ENCODE peak calls at places on chromosomes 16 and 17, in nine cellular contexts. One of them, this sample, is unnamed.

GRCh38 chr17:69327060-69327831 is at the start of gene ABCA5:
- DNase-seq in CD8-positive, alpha-beta T cell: peak; percentile 82
- DNase-seq in CD4-positive, CD25-positive, alpha-beta regulatory T cell: peak; percentile 78
- DNase-seq in heart left ventricle: peak; percentile 88
- DNase-seq in lower lobe of right lung: peak; percentile 93
- DNase-seq in left ventricle myocardium inferior: peak; percentile 82
- DNase-seq in HCT116: peak; percentile 89
- DNase-seq in heart right ventricle: peak; percentile 78
- DNase-seq in mesendoderm: peak; percentile 95
- DNase-seq in this sample: peak; percentile 70

GRCh38 chr16:3096362-3096761 is 2.7 kb downstream of the ZSCAN10 start:
- DNase-seq in CD8-positive, alpha-beta T cell: no peak
- DNase-seq in CD4-positive, CD25-positive, alpha-beta regulatory T cell: no peak
- DNase-seq in heart left ventricle: no peak
- DNase-seq in lower lobe of right lung: no peak
- DNase-seq in left ventricle myocardium inferior: no peak
- DNase-seq in HCT116: no peak
- DNase-seq in heart right ventricle: no peak
- DNase-seq in mesendoderm: peak; percentile 7
- DNase-seq in this sample: no peak

GRCh38 chr17:69919789-69920188 is 155.2 kb upstream of the KCNJ16 start:
- DNase-seq in CD8-positive, alpha-beta T cell: no peak
- DNase-seq in CD4-positive, CD25-positive, alpha-beta regulatory T cell: no peak
- DNase-seq in heart left ventricle: no peak
- DNase-seq in lower lobe of right lung: no peak
- DNase-seq in left ventricle myocardium inferior: no peak
- DNase-seq in HCT116: no peak
- DNase-seq in heart right ventricle: no peak
- DNase-seq in mesendoderm: no peak
- DNase-seq in this sample: no peak

GRCh38 chr16:54069601-54070239 is 216.9 kb downstream of the IRX3 start:
- DNase-seq in CD8-positive, alpha-beta T cell: no peak
- DNase-seq in CD4-positive, CD25-positive, alpha-beta regulatory T cell: no peak
- DNase-seq in heart left ventricle: no peak
- DNase-seq in lower lobe of right lung: no peak
- DNase-seq in left ventricle myocardium inferior: no peak
- DNase-seq in HCT116: no peak
- DNase-seq in heart right ventricle: no peak
- DNase-seq in mesendoderm: no peak
- DNase-seq in this sample: no peak

GRCh38 chr17:62827722-62828498 is 19.8 kb upstream of the MARCHF10 start:
- DNase-seq in CD8-positive, alpha-beta T cell: no peak
- DNase-seq in CD4-positive, CD25-positive, alpha-beta regulatory T cell: no peak
- DNase-seq in heart left ventricle: no peak
- DNase-seq in lower lobe of right lung: no peak
- DNase-seq in left ventricle myocardium inferior: no peak
- DNase-seq in HCT116: no peak
- DNase-seq in heart right ventricle: no peak
- DNase-seq in mesendoderm: no peak
- DNase-seq in this sample: no peak

GRCh38 chr16:66367968-66368891 is 1.7 kb downstream of the CDH5 start:
- DNase-seq in CD8-positive, alpha-beta T cell: no peak
- DNase-seq in CD4-positive, CD25-positive, alpha-beta regulatory T cell: no peak
- DNase-seq in heart left ventricle: peak; percentile 70
- DNase-seq in lower lobe of right lung: no peak
- DNase-seq in left ventricle myocardium inferior: peak; percentile 39
- DNase-seq in HCT116: no peak
- DNase-seq in heart right ventricle: peak; percentile 46
- DNase-seq in mesendoderm: no peak
- DNase-seq in this sample: no peak

GRCh38 chr17:74957935-74958549 is 14.5 kb downstream of the HID1 start:
- DNase-seq in CD8-positive, alpha-beta T cell: peak; percentile 70
- DNase-seq in CD4-positive, CD25-positive, alpha-beta regulatory T cell: peak; percentile 61
- DNase-seq in heart left ventricle: peak; percentile 68
- DNase-seq in lower lobe of right lung: peak; percentile 83
- DNase-seq in left ventricle myocardium inferior: peak; percentile 72
- DNase-seq in HCT116: no peak
- DNase-seq in heart right ventricle: peak; percentile 76
- DNase-seq in mesendoderm: peak; percentile 59
- DNase-seq in this sample: peak; percentile 50

GRCh38 chr17:72362466-72363335 is 241.9 kb downstream of the SOX9 start:
- DNase-seq in CD8-positive, alpha-beta T cell: no peak
- DNase-seq in CD4-positive, CD25-positive, alpha-beta regulatory T cell: no peak
- DNase-seq in heart left ventricle: no peak
- DNase-seq in lower lobe of right lung: no peak
- DNase-seq in left ventricle myocardium inferior: no peak
- DNase-seq in HCT116: no peak
- DNase-seq in heart right ventricle: no peak
- DNase-seq in mesendoderm: no peak
- DNase-seq in this sample: no peak

GRCh38 chr17:9299695-9300094 is 275.9 kb downstream of the STX8 start:
- DNase-seq in CD8-positive, alpha-beta T cell: no peak
- DNase-seq in CD4-positive, CD25-positive, alpha-beta regulatory T cell: no peak
- DNase-seq in heart left ventricle: no peak
- DNase-seq in lower lobe of right lung: no peak
- DNase-seq in left ventricle myocardium inferior: no peak
- DNase-seq in HCT116: no peak
- DNase-seq in heart right ventricle: no peak
- DNase-seq in mesendoderm: no peak
- DNase-seq in this sample: no peak

GRCh38 chr17:30316736-30317135 is 17.1 kb downstream of the TMIGD1 start:
- DNase-seq in CD8-positive, alpha-beta T cell: no peak
- DNase-seq in CD4-positive, CD25-positive, alpha-beta regulatory T cell: no peak
- DNase-seq in heart left ventricle: no peak
- DNase-seq in lower lobe of right lung: no peak
- DNase-seq in left ventricle myocardium inferior: no peak
- DNase-seq in HCT116: no peak
- DNase-seq in heart right ventricle: no peak
- DNase-seq in mesendoderm: no peak
- DNase-seq in this sample: no peak

GRCh38 chr16:48616571-48616970 is 6.6 kb upstream of the N4BP1 start:
- DNase-seq in CD8-positive, alpha-beta T cell: no peak
- DNase-seq in CD4-positive, CD25-positive, alpha-beta regulatory T cell: no peak
- DNase-seq in heart left ventricle: no peak
- DNase-seq in lower lobe of right lung: no peak
- DNase-seq in left ventricle myocardium inferior: no peak
- DNase-seq in HCT116: no peak
- DNase-seq in heart right ventricle: no peak
- DNase-seq in mesendoderm: no peak
- DNase-seq in this sample: no peak

GRCh38 chr17:27408891-27409290 is 47.4 kb upstream of the KSR1 start:
- DNase-seq in CD8-positive, alpha-beta T cell: no peak
- DNase-seq in CD4-positive, CD25-positive, alpha-beta regulatory T cell: no peak
- DNase-seq in heart left ventricle: no peak
- DNase-seq in lower lobe of right lung: no peak
- DNase-seq in left ventricle myocardium inferior: no peak
- DNase-seq in HCT116: no peak
- DNase-seq in heart right ventricle: no peak
- DNase-seq in mesendoderm: no peak
- DNase-seq in this sample: no peak

GRCh38 chr17:76826290-76827138 is 41.7 kb upstream of the MGAT5B start:
- DNase-seq in CD8-positive, alpha-beta T cell: no peak
- DNase-seq in CD4-positive, CD25-positive, alpha-beta regulatory T cell: no peak
- DNase-seq in heart left ventricle: no peak
- DNase-seq in lower lobe of right lung: no peak
- DNase-seq in left ventricle myocardium inferior: no peak
- DNase-seq in HCT116: no peak
- DNase-seq in heart right ventricle: no peak
- DNase-seq in mesendoderm: no peak
- DNase-seq in this sample: no peak

GRCh38 chr16:1398351-1398750 is 16.2 kb downstream of the UNKL start:
- DNase-seq in CD8-positive, alpha-beta T cell: no peak
- DNase-seq in CD4-positive, CD25-positive, alpha-beta regulatory T cell: no peak
- DNase-seq in heart left ventricle: no peak
- DNase-seq in lower lobe of right lung: no peak
- DNase-seq in left ventricle myocardium inferior: no peak
- DNase-seq in HCT116: no peak
- DNase-seq in heart right ventricle: no peak
- DNase-seq in mesendoderm: no peak
- DNase-seq in this sample: no peak

GRCh38 chr17:75706042-75706728 is 15.1 kb upstream of the ITGB4 start:
- DNase-seq in CD8-positive, alpha-beta T cell: no peak
- DNase-seq in CD4-positive, CD25-positive, alpha-beta regulatory T cell: no peak
- DNase-seq in heart left ventricle: no peak
- DNase-seq in lower lobe of right lung: no peak
- DNase-seq in left ventricle myocardium inferior: no peak
- DNase-seq in HCT116: no peak
- DNase-seq in heart right ventricle: no peak
- DNase-seq in mesendoderm: no peak
- DNase-seq in this sample: no peak

GRCh38 chr17:75147878-75148546 is 6.3 kb downstream of the JPT1 start:
- DNase-seq in CD8-positive, alpha-beta T cell: no peak
- DNase-seq in CD4-positive, CD25-positive, alpha-beta regulatory T cell: no peak
- DNase-seq in heart left ventricle: no peak
- DNase-seq in lower lobe of right lung: no peak
- DNase-seq in left ventricle myocardium inferior: no peak
- DNase-seq in HCT116: no peak
- DNase-seq in heart right ventricle: no peak
- DNase-seq in mesendoderm: no peak
- DNase-seq in this sample: no peak

DNA sequence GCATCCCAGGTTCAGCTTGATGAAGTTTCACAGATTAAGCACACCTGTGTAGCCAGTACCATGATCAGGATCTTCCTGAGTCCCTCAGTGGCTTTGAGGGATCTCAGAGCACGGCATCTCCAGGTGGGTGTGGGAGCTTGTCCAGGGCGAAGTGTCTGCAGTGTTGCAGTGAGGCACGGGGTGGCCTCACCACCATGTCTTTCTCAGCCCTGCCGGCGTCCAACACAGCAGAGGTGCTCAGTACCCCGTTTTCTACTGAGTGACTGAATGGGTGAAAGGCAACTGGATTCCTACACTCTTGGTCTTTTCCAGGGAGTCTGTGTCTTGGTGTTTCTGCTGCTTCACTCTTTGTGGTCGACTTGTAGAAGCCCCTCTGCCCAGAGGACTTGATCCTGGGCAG is 63.7 kb downstream of the MPRIP start:
- DNase-seq in CD8-positive, alpha-beta T cell: no peak
- DNase-seq in CD4-positive, CD25-positive, alpha-beta regulatory T cell: no peak
- DNase-seq in heart left ventricle: no peak
- DNase-seq in lower lobe of right lung: no peak
- DNase-seq in left ventricle myocardium inferior: no peak
- DNase-seq in HCT116: no peak
- DNase-seq in heart right ventricle: no peak
- DNase-seq in mesendoderm: no peak
- DNase-seq in this sample: no peak
- H3K27ac ChIP-seq in CD8-positive, alpha-beta T cell: no peak overlapping the region
- H3K27ac ChIP-seq in CD4-positive, CD25-positive, alpha-beta regulatory T cell: no peak overlapping the region
- H3K27ac ChIP-seq in heart left ventricle: peak overlapping the region; percentile 68
- H3K27ac ChIP-seq in lower lobe of right lung: peak overlapping the region; percentile 73
- H3K27ac ChIP-seq in left ventricle myocardium inferior: peak overlapping the region; percentile 84
- H3K27ac ChIP-seq in HCT116: no peak overlapping the region
- H3K27ac ChIP-seq in heart right ventricle: peak overlapping the region; percentile 82
- H3K27ac ChIP-seq in mesendoderm: no peak overlapping the region
- H3K27ac ChIP-seq in this sample: no peak overlapping the region

DNA sequence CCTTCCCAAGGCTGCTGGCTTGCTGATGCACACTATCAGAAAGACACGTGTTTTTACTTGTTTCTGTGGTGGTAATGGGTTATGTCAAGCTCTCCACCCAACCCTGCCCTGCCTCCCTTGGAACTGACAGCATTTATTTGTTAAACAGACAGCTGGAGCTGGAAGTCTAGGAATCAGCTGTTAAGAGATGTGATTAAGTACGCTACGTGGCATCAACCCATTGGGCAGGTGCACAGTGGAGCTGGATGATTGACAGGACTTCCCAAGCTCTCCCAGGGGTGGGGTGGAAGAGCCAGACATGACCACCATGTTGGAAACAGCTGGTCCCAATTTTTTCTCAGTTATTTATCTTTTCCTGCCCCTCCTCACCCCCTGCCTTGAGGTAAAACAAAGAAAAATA is 49.4 kb downstream of the ADAMTS18 start:
- DNase-seq in CD8-positive, alpha-beta T cell: no peak
- DNase-seq in CD4-positive, CD25-positive, alpha-beta regulatory T cell: no peak
- DNase-seq in heart left ventricle: no peak
- DNase-seq in lower lobe of right lung: no peak
- DNase-seq in left ventricle myocardium inferior: no peak
- DNase-seq in HCT116: no peak
- DNase-seq in heart right ventricle: no peak
- DNase-seq in mesendoderm: no peak
- DNase-seq in this sample: no peak
- H3K27ac ChIP-seq in CD8-positive, alpha-beta T cell: no peak overlapping the region
- H3K27ac ChIP-seq in CD4-positive, CD25-positive, alpha-beta regulatory T cell: no peak overlapping the region
- H3K27ac ChIP-seq in heart left ventricle: no peak overlapping the region
- H3K27ac ChIP-seq in lower lobe of right lung: no peak overlapping the region
- H3K27ac ChIP-seq in left ventricle myocardium inferior: no peak overlapping the region
- H3K27ac ChIP-seq in HCT116: no peak overlapping the region
- H3K27ac ChIP-seq in heart right ventricle: no peak overlapping the region
- H3K27ac ChIP-seq in mesendoderm: no peak overlapping the region
- H3K27ac ChIP-seq in this sample: no peak overlapping the region

DNA sequence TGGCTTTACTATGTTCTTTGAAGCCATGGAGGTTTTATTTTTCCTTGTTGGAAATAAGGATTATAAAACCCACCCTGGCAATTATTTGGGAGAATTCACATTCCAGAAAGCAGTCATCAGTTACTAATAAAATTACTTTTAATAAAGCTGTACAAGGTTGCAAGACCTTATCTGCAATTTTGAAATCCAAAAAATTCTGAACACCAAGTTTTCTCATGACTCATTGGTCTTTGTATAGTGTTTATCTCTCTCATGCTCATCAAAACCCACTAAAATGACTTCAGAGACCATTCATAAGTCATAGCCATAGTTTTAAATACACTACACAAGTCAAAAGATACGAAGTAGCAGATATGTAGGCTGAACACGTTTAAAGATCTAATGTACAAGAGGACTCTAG is 6.0 kb upstream of the KRT38 start:
- DNase-seq in CD8-positive, alpha-beta T cell: no peak
- DNase-seq in CD4-positive, CD25-positive, alpha-beta regulatory T cell: no peak
- DNase-seq in heart left ventricle: no peak
- DNase-seq in lower lobe of right lung: no peak
- DNase-seq in left ventricle myocardium inferior: no peak
- DNase-seq in HCT116: no peak
- DNase-seq in heart right ventricle: no peak
- DNase-seq in mesendoderm: no peak
- DNase-seq in this sample: no peak
- H3K27ac ChIP-seq in CD8-positive, alpha-beta T cell: no peak overlapping the region
- H3K27ac ChIP-seq in CD4-positive, CD25-positive, alpha-beta regulatory T cell: no peak overlapping the region
- H3K27ac ChIP-seq in heart left ventricle: no peak overlapping the region
- H3K27ac ChIP-seq in lower lobe of right lung: no peak overlapping the region
- H3K27ac ChIP-seq in left ventricle myocardium inferior: no peak overlapping the region
- H3K27ac ChIP-seq in HCT116: no peak overlapping the region
- H3K27ac ChIP-seq in heart right ventricle: no peak overlapping the region
- H3K27ac ChIP-seq in mesendoderm: no peak overlapping the region
- H3K27ac ChIP-seq in this sample: no peak overlapping the region

GRCh38 chr17:1769826-1770477 is 8.1 kb downstream of the SERPINF1 start:
- DNase-seq in CD8-positive, alpha-beta T cell: no peak
- DNase-seq in CD4-positive, CD25-positive, alpha-beta regulatory T cell: no peak
- DNase-seq in heart left ventricle: no peak
- DNase-seq in lower lobe of right lung: no peak
- DNase-seq in left ventricle myocardium inferior: no peak
- DNase-seq in HCT116: no peak
- DNase-seq in heart right ventricle: no peak
- DNase-seq in mesendoderm: peak; percentile 92
- DNase-seq in this sample: no peak
- H3K27ac ChIP-seq in CD8-positive, alpha-beta T cell: peak overlapping the region; percentile 12
- H3K27ac ChIP-seq in CD4-positive, CD25-positive, alpha-beta regulatory T cell: no peak overlapping the region
- H3K27ac ChIP-seq in heart left ventricle: no peak overlapping the region
- H3K27ac ChIP-seq in lower lobe of right lung: peak overlapping the region; percentile 62
- H3K27ac ChIP-seq in left ventricle myocardium inferior: no peak overlapping the region
- H3K27ac ChIP-seq in HCT116: no peak overlapping the region
- H3K27ac ChIP-seq in heart right ventricle: no peak overlapping the region
- H3K27ac ChIP-seq in mesendoderm: no peak overlapping the region
- H3K27ac ChIP-seq in this sample: no peak overlapping the region

This sample was measured in substantia nigra.